ENCODE peak calls at places on chromosomes 3 and 15, in ten cellular contexts. C, L, O, N, U, Z, E, H, J and Y are unnamed samples.

GRCh38 chr3:151561878-151562277 is 101.0 kb upstream of the IGSF10 start:
- DNase-seq in N (no peak), U (no peak), J (no peak), O (peak; percentile 32), H (no peak), L (no peak), Z (no peak), E (no peak), C (no peak), Y (no peak)

GRCh38 chr3:21705769-21706168 is 45.2 kb downstream of the ZNF385D start:
- DNase-seq in O (peak; percentile 73), U (peak; percentile 54), L (peak; percentile 78), N (peak; percentile 10), Z (no peak), C (peak; percentile 92), H (no peak), E (peak; percentile 46), J (peak; percentile 86), Y (peak; percentile 86)

GRCh38 chr3:125032100-125032643 is 23.6 kb downstream of the HEG1 start:
- DNase-seq in L (no peak), N (no peak), O (no peak), H (no peak), E (no peak), C (no peak), U (no peak), Z (no peak), J (no peak), Y (no peak)

GRCh38 chr3:149494022-149494758 is 19.7 kb downstream of the TM4SF4 start:
- DNase-seq in L (peak; percentile 62), H (no peak), N (peak; percentile 71), J (peak; percentile 75), Z (peak; percentile 74), U (peak; percentile 58), O (peak; percentile 66), C (peak; percentile 74), E (peak; percentile 79), Y (peak; percentile 71)

GRCh38 chr3:134423153-134423552 is 48.9 kb upstream of the AMOTL2 start:
- DNase-seq in U (no peak), H (no peak), L (no peak), Z (no peak), E (no peak), J (peak; percentile 61), C (no peak), N (no peak), O (no peak), Y (peak; percentile 84)

GRCh38 chr15:95326689-95327525 is 1003.6 kb upstream of the NR2F2 start:
- DNase-seq in C (peak; percentile 85), Z (no peak), L (peak; percentile 15), H (no peak), J (no peak), U (peak; percentile 20), O (no peak), E (peak; percentile 42), N (peak; percentile 82), Y (no peak)

GRCh38 chr15:48178612-48178931 is 477 bp upstream of the MYEF2 start:
- DNase-seq in U (no peak), L (no peak), H (no peak), Z (no peak), J (no peak), C (no peak), O (no peak), E (no peak), N (no peak), Y (no peak)

GRCh38 chr3:28835751-28836150 is 445.1 kb upstream of the RBMS3 start:
- DNase-seq in O (no peak), N (peak; percentile 16), U (no peak), C (no peak), E (no peak), Z (no peak), L (peak; percentile 55), J (peak; percentile 17), H (no peak), Y (no peak)

GRCh38 chr15:48954538-48954937 is 9.2 kb downstream of the SHC4 start:
- DNase-seq in U (no peak), L (no peak), H (no peak), O (no peak), E (peak; percentile 43), C (peak; percentile 71), N (no peak), Z (no peak), J (no peak), Y (peak; percentile 69)

GRCh38 chr3:159629329-159630084 is 359.1 kb upstream of the IL12A start:
- DNase-seq in E (no peak), U (no peak), C (no peak), L (peak; percentile 38), Z (no peak), H (no peak), O (no peak), N (no peak), J (no peak), Y (no peak)

GRCh38 chr15:31047437-31047836 is 54.1 kb downstream of the TRPM1 start:
- DNase-seq in E (no peak), U (no peak), H (no peak), Z (no peak), L (no peak), N (no peak), J (no peak), O (no peak), C (no peak), Y (no peak)

GRCh38 chr3:187368765-187369450 is 723 bp downstream of the RTP4 start:
- DNase-seq in L (peak; percentile 67), O (peak; percentile 26), Z (no peak), J (no peak), U (no peak), N (no peak), H (no peak), E (no peak), C (no peak), Y (peak; percentile 18)

GRCh38 chr3:187368251-187368733 is at the start of gene RTP4:
- DNase-seq in L (peak; percentile 44), U (peak; percentile 24), H (no peak), E (peak; percentile 32), N (peak; percentile 24), C (no peak), O (peak; percentile 26), Z (no peak), J (peak; percentile 66), Y (peak; percentile 60)

GRCh38 chr3:187367561-187368103 is 553 bp upstream of the RTP4 start:
- DNase-seq in L (no peak), J (no peak), U (no peak), E (no peak), O (no peak), Z (no peak), C (no peak), H (no peak), N (peak; percentile 26), Y (no peak)

DNA sequence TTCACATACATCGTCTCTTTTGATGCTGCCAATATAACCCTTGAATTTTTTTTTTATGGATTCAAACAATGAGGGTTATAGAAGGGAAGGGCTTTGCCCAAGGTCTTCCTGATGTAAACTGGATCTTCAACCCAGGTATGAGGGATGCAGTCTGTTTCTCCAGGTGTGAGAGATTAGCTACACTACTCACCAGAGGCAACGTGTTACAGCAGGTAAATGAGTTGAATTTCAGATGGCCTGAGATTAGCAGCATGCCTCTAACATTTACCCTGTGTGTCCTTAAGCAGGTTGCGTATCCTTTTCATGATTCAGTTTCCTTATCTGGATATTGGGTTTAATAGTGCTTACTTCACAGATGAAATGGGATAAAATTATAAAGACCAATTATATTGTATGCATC is 1.9 kb downstream of the RTP4 start:
- DNase-seq in E (no peak), L (peak; percentile 70), Z (no peak), C (no peak), U (no peak), J (no peak), N (no peak), O (no peak), H (no peak), Y (no peak)
- H3K4me3 ChIP-seq in E (no peak overlapping the region), L (no peak overlapping the region), Z (no peak overlapping the region), C (no peak overlapping the region), U (no peak overlapping the region), J (no peak overlapping the region), N (no peak overlapping the region), O (no peak overlapping the region), H (no peak overlapping the region), Y (no peak overlapping the region)

GRCh38 chr15:55823699-55824098 is 80.7 kb upstream of the PRTG start:
- DNase-seq in U (no peak), H (no peak), O (no peak), N (no peak), Z (no peak), L (no peak), E (no peak), C (no peak), J (no peak), Y (peak; percentile 38)

GRCh38 chr15:55823191-55823670 is 80.3 kb upstream of the PRTG start:
- DNase-seq in J (peak; percentile 90), N (no peak), C (no peak), Z (no peak), U (no peak), O (no peak), L (peak; percentile 47), H (peak; percentile 78), E (no peak), Y (peak; percentile 89)

GRCh38 chr15:55827965-55828364 is 85.0 kb upstream of the PRTG start:
- DNase-seq in J (no peak), C (no peak), L (no peak), U (no peak), Z (no peak), E (no peak), O (no peak), N (no peak), H (no peak), Y (no peak)

GRCh38 chr15:55827204-55827603 is 84.3 kb upstream of the PRTG start:
- DNase-seq in E (no peak), O (no peak), N (no peak), C (no peak), H (no peak), U (no peak), J (no peak), Z (no peak), L (no peak), Y (no peak)

GRCh38 chr15:55824857-55825613 is 82.1 kb upstream of the PRTG start:
- DNase-seq in O (no peak), L (no peak), E (no peak), U (no peak), H (no peak), Z (peak; percentile 58), C (no peak), N (no peak), J (no peak), Y (no peak)
- TF ChIP-seq CTCF in O (no peak), L (no peak), E (no peak), U (no peak), H (no peak), Z (no peak), C (no peak), N (no peak), J (no peak), Y (no peak)

GRCh38 chr3:14885307-14885706 is 62.1 kb upstream of the NR2C2 start:
- DNase-seq in H (no peak), C (no peak), L (no peak), J (no peak), N (no peak), O (no peak), U (no peak), E (no peak), Z (no peak), Y (no peak)
- H3K4me3 ChIP-seq in H (no peak overlapping the region), C (no peak overlapping the region), L (no peak overlapping the region), J (no peak overlapping the region), N (no peak overlapping the region), O (no peak overlapping the region), U (no peak overlapping the region), E (no peak overlapping the region), Z (no peak overlapping the region), Y (no peak overlapping the region)

GRCh38 chr3:49841126-49841525 is 15.2 kb downstream of the TRAIP start:
- DNase-seq in U (peak; percentile 13), H (no peak), Z (no peak), L (peak; percentile 38), E (peak; percentile 26), J (peak; percentile 15), C (no peak), O (no peak), N (no peak), Y (no peak)
- TF ChIP-seq CTCF in U (peak; percentile 56), H (peak; percentile 46), Z (no peak), L (peak; percentile 38), E (no peak), J (peak; percentile 55), C (peak; percentile 6), O (no peak), N (no peak), Y (peak; percentile 39)